ENCODE peak calls at places on chromosomes 16 and 17, in six cellular contexts. One of them, this sample, is unnamed.

GRCh38 chr17:49104511-49105074 is 28.0 kb upstream of the B4GALNT2 start:
- DNase-seq in stimulated activated CD8-positive, alpha-beta memory T cell treated with anti-CD3 and anti-CD28 coated beads, Interleukin-2, amount 100 ng/mL, for 1 hour: no peak
- DNase-seq in NCI-H2029 treated with DMSO at 0.1 percent for 48 hours: no peak
- DNase-seq in tibial nerve: no peak
- DNase-seq in kidney: no peak
- DNase-seq in adipocyte: no peak
- DNase-seq in this sample: no peak

GRCh38 chr17:80352216-80352895 is 62.6 kb upstream of the ENDOV start:
- DNase-seq in stimulated activated CD8-positive, alpha-beta memory T cell treated with anti-CD3 and anti-CD28 coated beads, Interleukin-2, amount 100 ng/mL, for 1 hour: no peak
- DNase-seq in NCI-H2029 treated with DMSO at 0.1 percent for 48 hours: no peak
- DNase-seq in tibial nerve: no peak
- DNase-seq in kidney: no peak
- DNase-seq in adipocyte: no peak
- DNase-seq in this sample: no peak

GRCh38 chr17:72119963-72120877 is 600 bp upstream of the SOX9 start:
- DNase-seq in stimulated activated CD8-positive, alpha-beta memory T cell treated with anti-CD3 and anti-CD28 coated beads, Interleukin-2, amount 100 ng/mL, for 1 hour: no peak
- DNase-seq in NCI-H2029 treated with DMSO at 0.1 percent for 48 hours: no peak
- DNase-seq in tibial nerve: peak
- DNase-seq in kidney: peak
- DNase-seq in adipocyte: peak
- DNase-seq in this sample: peak

GRCh38 chr16:24544640-24545039 is 5.3 kb downstream of the RBBP6 start:
- DNase-seq in stimulated activated CD8-positive, alpha-beta memory T cell treated with anti-CD3 and anti-CD28 coated beads, Interleukin-2, amount 100 ng/mL, for 1 hour: no peak
- DNase-seq in NCI-H2029 treated with DMSO at 0.1 percent for 48 hours: no peak
- DNase-seq in tibial nerve: no peak
- DNase-seq in kidney: no peak
- DNase-seq in adipocyte: peak
- DNase-seq in this sample: no peak

GRCh38 chr17:81135503-81136283 is 29.6 kb upstream of the PVALEF start:
- DNase-seq in stimulated activated CD8-positive, alpha-beta memory T cell treated with anti-CD3 and anti-CD28 coated beads, Interleukin-2, amount 100 ng/mL, for 1 hour: no peak
- DNase-seq in NCI-H2029 treated with DMSO at 0.1 percent for 48 hours: no peak
- DNase-seq in tibial nerve: no peak
- DNase-seq in kidney: no peak
- DNase-seq in adipocyte: no peak
- DNase-seq in this sample: no peak

GRCh38 chr17:80361495-80362220 is 53.3 kb upstream of the ENDOV start:
- DNase-seq in stimulated activated CD8-positive, alpha-beta memory T cell treated with anti-CD3 and anti-CD28 coated beads, Interleukin-2, amount 100 ng/mL, for 1 hour: no peak
- DNase-seq in NCI-H2029 treated with DMSO at 0.1 percent for 48 hours: no peak
- DNase-seq in tibial nerve: no peak
- DNase-seq in kidney: peak
- DNase-seq in adipocyte: peak
- DNase-seq in this sample: no peak

GRCh38 chr17:34720760-34721159 is 141.4 kb downstream of the TMEM132E start:
- DNase-seq in stimulated activated CD8-positive, alpha-beta memory T cell treated with anti-CD3 and anti-CD28 coated beads, Interleukin-2, amount 100 ng/mL, for 1 hour: no peak
- DNase-seq in NCI-H2029 treated with DMSO at 0.1 percent for 48 hours: no peak
- DNase-seq in tibial nerve: no peak
- DNase-seq in kidney: no peak
- DNase-seq in adipocyte: no peak
- DNase-seq in this sample: no peak

GRCh38 chr16:27729516-27730304 is 179.8 kb downstream of the KATNIP start:
- DNase-seq in stimulated activated CD8-positive, alpha-beta memory T cell treated with anti-CD3 and anti-CD28 coated beads, Interleukin-2, amount 100 ng/mL, for 1 hour: no peak
- DNase-seq in NCI-H2029 treated with DMSO at 0.1 percent for 48 hours: no peak
- DNase-seq in tibial nerve: peak
- DNase-seq in kidney: peak
- DNase-seq in adipocyte: no peak
- DNase-seq in this sample: no peak

GRCh38 chr17:14228903-14229302 is 7.8 kb downstream of the CDRT15 start:
- DNase-seq in stimulated activated CD8-positive, alpha-beta memory T cell treated with anti-CD3 and anti-CD28 coated beads, Interleukin-2, amount 100 ng/mL, for 1 hour: no peak
- DNase-seq in NCI-H2029 treated with DMSO at 0.1 percent for 48 hours: no peak
- DNase-seq in tibial nerve: no peak
- DNase-seq in kidney: no peak
- DNase-seq in adipocyte: peak
- DNase-seq in this sample: no peak

GRCh38 chr16:10949424-10949970 is 5.1 kb downstream of the CLEC16A start:
- DNase-seq in stimulated activated CD8-positive, alpha-beta memory T cell treated with anti-CD3 and anti-CD28 coated beads, Interleukin-2, amount 100 ng/mL, for 1 hour: no peak
- DNase-seq in NCI-H2029 treated with DMSO at 0.1 percent for 48 hours: no peak
- DNase-seq in tibial nerve: no peak
- DNase-seq in kidney: no peak
- DNase-seq in adipocyte: no peak
- DNase-seq in this sample: no peak

GRCh38 chr17:48296453-48296852 is 133.6 kb downstream of the SKAP1 start:
- DNase-seq in stimulated activated CD8-positive, alpha-beta memory T cell treated with anti-CD3 and anti-CD28 coated beads, Interleukin-2, amount 100 ng/mL, for 1 hour: no peak
- DNase-seq in NCI-H2029 treated with DMSO at 0.1 percent for 48 hours: no peak
- DNase-seq in tibial nerve: no peak
- DNase-seq in kidney: no peak
- DNase-seq in adipocyte: no peak
- DNase-seq in this sample: no peak